ENCODE peak calls at places on chromosomes 16 and 17, in nine cellular contexts. One of them, this sample, is unnamed.

GRCh38 chr16:89476811-89477261 is 13.5 kb downstream of the ANKRD11 start:
- DNase-seq in NCI-H774: no peak
- DNase-seq in AG10803: no peak
- DNase-seq in KBM-7: peak; percentile 71
- DNase-seq in stimulated activated CD4-positive, alpha-beta T cell treated with anti-CD3 and anti-CD28 coated beads, TNF-alpha, amount 100 ng/mL, for 1 hour: no peak
- DNase-seq in brain pericyte: no peak
- DNase-seq in activated CD4-positive, CD25-positive, alpha-beta regulatory T cell: no peak
- DNase-seq in NCI-H526 treated with DMSO at 0.1 percent for 48 hours: no peak
- DNase-seq in activated CD4-positive, alpha-beta memory T cell treated with anti-CD3 and anti-CD28 coated beads, Interleukin-2, amount 10 ng/mL, durations not matched to agents 7 days and 5 days: no peak
- DNase-seq in this sample: no peak

GRCh38 chr16:86225905-86226371 is 284.4 kb upstream of the FOXF1 start:
- DNase-seq in NCI-H774: no peak
- DNase-seq in AG10803: no peak
- DNase-seq in KBM-7: no peak
- DNase-seq in stimulated activated CD4-positive, alpha-beta T cell treated with anti-CD3 and anti-CD28 coated beads, TNF-alpha, amount 100 ng/mL, for 1 hour: no peak
- DNase-seq in brain pericyte: no peak
- DNase-seq in activated CD4-positive, CD25-positive, alpha-beta regulatory T cell: no peak
- DNase-seq in NCI-H526 treated with DMSO at 0.1 percent for 48 hours: no peak
- DNase-seq in activated CD4-positive, alpha-beta memory T cell treated with anti-CD3 and anti-CD28 coated beads, Interleukin-2, amount 10 ng/mL, durations not matched to agents 7 days and 5 days: no peak
- DNase-seq in this sample: no peak

GRCh38 chr16:57725077-57725953 is 10.3 kb upstream of the KATNB1 start:
- DNase-seq in NCI-H774: no peak
- DNase-seq in AG10803: no peak
- DNase-seq in KBM-7: peak; percentile 44
- DNase-seq in stimulated activated CD4-positive, alpha-beta T cell treated with anti-CD3 and anti-CD28 coated beads, TNF-alpha, amount 100 ng/mL, for 1 hour: no peak
- DNase-seq in brain pericyte: no peak
- DNase-seq in activated CD4-positive, CD25-positive, alpha-beta regulatory T cell: no peak
- DNase-seq in NCI-H526 treated with DMSO at 0.1 percent for 48 hours: no peak
- DNase-seq in activated CD4-positive, alpha-beta memory T cell treated with anti-CD3 and anti-CD28 coated beads, Interleukin-2, amount 10 ng/mL, durations not matched to agents 7 days and 5 days: no peak
- DNase-seq in this sample: no peak

GRCh38 chr17:3693829-3694231 is 2.1 kb downstream of the P2RX5 start:
- DNase-seq in NCI-H774: no peak
- DNase-seq in AG10803: no peak
- DNase-seq in KBM-7: no peak
- DNase-seq in stimulated activated CD4-positive, alpha-beta T cell treated with anti-CD3 and anti-CD28 coated beads, TNF-alpha, amount 100 ng/mL, for 1 hour: no peak
- DNase-seq in brain pericyte: no peak
- DNase-seq in activated CD4-positive, CD25-positive, alpha-beta regulatory T cell: no peak
- DNase-seq in NCI-H526 treated with DMSO at 0.1 percent for 48 hours: no peak
- DNase-seq in activated CD4-positive, alpha-beta memory T cell treated with anti-CD3 and anti-CD28 coated beads, Interleukin-2, amount 10 ng/mL, durations not matched to agents 7 days and 5 days: peak; percentile 70
- DNase-seq in this sample: no peak

GRCh38 chr17:41710472-41711090 is 1.6 kb upstream of the GAST start:
- DNase-seq in NCI-H774: peak; percentile 90
- DNase-seq in AG10803: peak; percentile 67
- DNase-seq in KBM-7: peak; percentile 38
- DNase-seq in stimulated activated CD4-positive, alpha-beta T cell treated with anti-CD3 and anti-CD28 coated beads, TNF-alpha, amount 100 ng/mL, for 1 hour: no peak
- DNase-seq in brain pericyte: no peak
- DNase-seq in activated CD4-positive, CD25-positive, alpha-beta regulatory T cell: no peak
- DNase-seq in NCI-H526 treated with DMSO at 0.1 percent for 48 hours: no peak
- DNase-seq in activated CD4-positive, alpha-beta memory T cell treated with anti-CD3 and anti-CD28 coated beads, Interleukin-2, amount 10 ng/mL, durations not matched to agents 7 days and 5 days: peak; percentile 27
- DNase-seq in this sample: peak; percentile 68

GRCh38 chr16:83675136-83675535 is 132.6 kb upstream of the HSBP1 start:
- DNase-seq in NCI-H774: no peak
- DNase-seq in AG10803: peak; percentile 25
- DNase-seq in KBM-7: no peak
- DNase-seq in stimulated activated CD4-positive, alpha-beta T cell treated with anti-CD3 and anti-CD28 coated beads, TNF-alpha, amount 100 ng/mL, for 1 hour: no peak
- DNase-seq in brain pericyte: no peak
- DNase-seq in activated CD4-positive, CD25-positive, alpha-beta regulatory T cell: no peak
- DNase-seq in NCI-H526 treated with DMSO at 0.1 percent for 48 hours: no peak
- DNase-seq in activated CD4-positive, alpha-beta memory T cell treated with anti-CD3 and anti-CD28 coated beads, Interleukin-2, amount 10 ng/mL, durations not matched to agents 7 days and 5 days: no peak
- DNase-seq in this sample: peak; percentile 2

GRCh38 chr16:62034236-62035114 is 1.8 kb downstream of the CDH8 start:
- DNase-seq in NCI-H774: no peak
- DNase-seq in AG10803: no peak
- DNase-seq in KBM-7: no peak
- DNase-seq in stimulated activated CD4-positive, alpha-beta T cell treated with anti-CD3 and anti-CD28 coated beads, TNF-alpha, amount 100 ng/mL, for 1 hour: no peak
- DNase-seq in brain pericyte: no peak
- DNase-seq in activated CD4-positive, CD25-positive, alpha-beta regulatory T cell: no peak
- DNase-seq in NCI-H526 treated with DMSO at 0.1 percent for 48 hours: no peak
- DNase-seq in activated CD4-positive, alpha-beta memory T cell treated with anti-CD3 and anti-CD28 coated beads, Interleukin-2, amount 10 ng/mL, durations not matched to agents 7 days and 5 days: no peak
- DNase-seq in this sample: no peak

GRCh38 chr17:69608808-69609494 is 194.5 kb downstream of the MAP2K6 start:
- DNase-seq in NCI-H774: no peak
- DNase-seq in AG10803: peak; percentile 99
- DNase-seq in KBM-7: no peak
- DNase-seq in stimulated activated CD4-positive, alpha-beta T cell treated with anti-CD3 and anti-CD28 coated beads, TNF-alpha, amount 100 ng/mL, for 1 hour: no peak
- DNase-seq in brain pericyte: peak; percentile 5
- DNase-seq in activated CD4-positive, CD25-positive, alpha-beta regulatory T cell: no peak
- DNase-seq in NCI-H526 treated with DMSO at 0.1 percent for 48 hours: no peak
- DNase-seq in activated CD4-positive, alpha-beta memory T cell treated with anti-CD3 and anti-CD28 coated beads, Interleukin-2, amount 10 ng/mL, durations not matched to agents 7 days and 5 days: no peak
- DNase-seq in this sample: peak; percentile 97

GRCh38 chr16:11151156-11151904 is 104.7 kb downstream of the SOCS1 start:
- DNase-seq in NCI-H774: no peak
- DNase-seq in AG10803: no peak
- DNase-seq in KBM-7: no peak
- DNase-seq in stimulated activated CD4-positive, alpha-beta T cell treated with anti-CD3 and anti-CD28 coated beads, TNF-alpha, amount 100 ng/mL, for 1 hour: no peak
- DNase-seq in brain pericyte: no peak
- DNase-seq in activated CD4-positive, CD25-positive, alpha-beta regulatory T cell: no peak
- DNase-seq in NCI-H526 treated with DMSO at 0.1 percent for 48 hours: no peak
- DNase-seq in activated CD4-positive, alpha-beta memory T cell treated with anti-CD3 and anti-CD28 coated beads, Interleukin-2, amount 10 ng/mL, durations not matched to agents 7 days and 5 days: no peak
- DNase-seq in this sample: no peak

GRCh38 chr16:48565752-48566151 is 44.2 kb downstream of the N4BP1 start:
- DNase-seq in NCI-H774: no peak
- DNase-seq in AG10803: no peak
- DNase-seq in KBM-7: no peak
- DNase-seq in stimulated activated CD4-positive, alpha-beta T cell treated with anti-CD3 and anti-CD28 coated beads, TNF-alpha, amount 100 ng/mL, for 1 hour: no peak
- DNase-seq in brain pericyte: no peak
- DNase-seq in activated CD4-positive, CD25-positive, alpha-beta regulatory T cell: no peak
- DNase-seq in NCI-H526 treated with DMSO at 0.1 percent for 48 hours: no peak
- DNase-seq in activated CD4-positive, alpha-beta memory T cell treated with anti-CD3 and anti-CD28 coated beads, Interleukin-2, amount 10 ng/mL, durations not matched to agents 7 days and 5 days: no peak
- DNase-seq in this sample: no peak

This sample was measured in cardiac fibroblast.